ENCODE peak calls at places on chromosomes 11 and 22, in seven cellular contexts. M is fibroblast of lung, C is tibial nerve, S is ascending aorta, Q is body of pancreas, Y is Peyer's patch, I is fibroblast of pulmonary artery. U is an unnamed sample.

GRCh38 chr11:73189315-73189714 is 28.8 kb upstream of the P2RY2 start:
- DNase-seq in M (no peak), C (no peak), S (peak; percentile 72), Q (no peak), Y (no peak), I (no peak), U (peak; percentile 92)

GRCh38 chr11:126526471-126526870 is 171.0 kb downstream of the ST3GAL4 start:
- DNase-seq in M (no peak), C (no peak), S (no peak), Q (no peak), Y (no peak), I (no peak), U (peak; percentile 52)

GRCh38 chr11:10770626-10771254 is 19.7 kb downstream of the CTR9 start:
- DNase-seq in M (peak; percentile 63), C (peak; percentile 52), S (no peak), Q (peak; percentile 59), Y (no peak), I (peak; percentile 55), U (no peak)

GRCh38 chr22:42704896-42705295 is 15.8 kb downstream of the A4GALT start:
- DNase-seq in M (no peak), C (no peak), S (no peak), Q (no peak), Y (no peak), I (no peak), U (no peak)

GRCh38 chr11:63785823-63786222 is 17.2 kb upstream of the ZFTA start:
- DNase-seq in M (no peak), C (no peak), S (no peak), Q (no peak), Y (no peak), I (no peak), U (no peak)

GRCh38 chr11:117146521-117146920 is 2.4 kb downstream of the PAFAH1B2 start:
- DNase-seq in M (peak; percentile 49), C (no peak), S (no peak), Q (no peak), Y (no peak), I (peak; percentile 53), U (no peak)

GRCh38 chr11:95067042-95067827 is 516 bp downstream of the SRSF8 start:
- DNase-seq in M (peak; percentile 77), C (peak; percentile 73), S (peak; percentile 93), Q (peak; percentile 85), Y (peak; percentile 89), I (peak; percentile 77), U (peak; percentile 95)

GRCh38 chr11:74583024-74583624 is 9.3 kb upstream of the POLD3 start:
- DNase-seq in M (no peak), C (no peak), S (no peak), Q (no peak), Y (no peak), I (no peak), U (no peak)

GRCh38 chr22:27460596-27461347 is 340.8 kb downstream of the MN1 start:
- DNase-seq in M (peak; percentile 40), C (peak; percentile 50), S (peak; percentile 91), Q (no peak), Y (no peak), I (peak; percentile 54), U (no peak)

GRCh38 chr11:61498767-61499341 is 9.7 kb upstream of the LRRC10B start:
- DNase-seq in M (no peak), C (no peak), S (no peak), Q (no peak), Y (no peak), I (no peak), U (no peak)

DNA sequence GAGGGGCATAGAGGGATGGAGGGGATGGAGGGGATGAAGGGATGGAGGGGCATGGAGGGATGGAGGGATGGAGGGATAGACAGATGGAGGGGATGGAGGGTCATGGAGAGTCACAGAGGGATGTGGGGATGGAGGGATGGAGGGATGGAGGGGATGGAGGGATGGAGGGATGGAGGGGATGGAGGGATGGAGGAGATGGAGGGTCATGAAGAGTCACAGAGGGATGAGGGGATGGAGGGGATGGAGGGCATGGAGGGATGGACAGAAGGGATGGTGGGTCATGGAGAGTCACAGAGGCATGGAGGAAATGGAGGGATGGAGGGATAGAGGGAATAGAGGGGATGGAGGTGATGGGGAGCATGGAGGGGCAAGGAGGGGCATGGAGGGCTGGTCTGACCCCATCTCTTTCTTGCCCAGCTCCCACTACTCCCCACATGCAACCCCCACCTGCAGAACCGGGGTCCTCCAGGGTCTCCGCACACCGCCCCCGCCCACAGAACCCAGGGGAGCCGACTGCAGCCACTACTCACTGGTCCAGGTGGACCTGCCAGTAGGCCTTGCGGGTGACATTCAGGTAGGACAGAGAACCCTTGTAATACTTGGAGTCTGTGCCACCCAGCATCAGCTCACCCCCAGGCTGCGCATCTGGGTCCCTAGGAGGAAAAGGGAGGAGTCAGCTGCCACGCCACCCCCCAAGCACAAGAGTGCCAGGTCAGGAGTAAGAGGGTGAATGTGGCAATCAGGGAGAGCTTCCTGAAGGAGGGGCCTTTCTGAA is 4.2 kb upstream of the IFITM10 start:
- DNase-seq in M (no peak), C (no peak), S (no peak), Q (no peak), Y (no peak), I (no peak), U (peak; percentile 76)
- TF ChIP-seq CTCF in M (no peak), C (no peak), S (no peak), Q (no peak), Y (no peak), I (no peak), U (no peak)

DNA sequence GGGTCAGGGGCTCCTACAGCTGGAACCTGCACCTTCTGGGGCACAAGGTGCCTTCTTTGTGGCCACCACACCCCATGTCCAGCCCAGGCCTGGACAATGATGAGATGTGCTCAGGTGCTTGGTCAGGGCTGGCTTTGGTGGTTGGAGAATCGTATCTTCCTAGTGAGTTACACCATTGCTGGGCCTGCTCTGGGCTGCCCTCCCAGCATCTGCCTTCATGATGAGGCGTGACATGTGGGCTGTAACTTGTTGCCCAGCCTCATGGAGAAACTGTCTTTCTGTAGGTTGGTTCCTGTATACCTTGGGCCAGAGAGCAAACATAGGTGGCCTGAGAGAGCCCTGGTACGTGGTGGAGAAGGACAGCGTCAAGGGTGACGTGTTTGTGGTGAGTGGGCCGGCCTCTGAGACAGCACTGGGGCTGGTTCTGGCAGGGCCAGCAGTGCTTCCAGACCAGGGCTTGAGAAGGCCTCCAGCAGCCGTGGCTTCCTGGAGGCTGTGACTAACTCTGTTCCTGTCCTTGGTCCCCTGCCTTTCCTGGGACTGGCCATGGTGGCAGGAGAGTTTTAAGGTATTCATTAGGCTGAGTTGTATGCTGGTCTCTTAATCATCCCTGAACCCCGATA is 18.1 kb downstream of the TRMU start:
- DNase-seq in M (no peak), C (no peak), S (no peak), Q (no peak), Y (no peak), I (no peak), U (no peak)
- TF ChIP-seq CTCF in M (no peak), C (no peak), S (no peak), Q (no peak), Y (no peak), I (no peak), U (no peak)

GRCh38 chr11:11898648-11899047 is 56.9 kb downstream of the USP47 start:
- DNase-seq in M (no peak), C (no peak), S (no peak), Q (no peak), Y (no peak), I (no peak), U (no peak)

GRCh38 chr11:11894486-11894885 is 52.7 kb downstream of the USP47 start:
- DNase-seq in M (no peak), C (no peak), S (no peak), Q (no peak), Y (no peak), I (no peak), U (no peak)

GRCh38 chr11:11899401-11899800 is 57.6 kb downstream of the USP47 start:
- DNase-seq in M (no peak), C (no peak), S (no peak), Q (no peak), Y (no peak), I (no peak), U (no peak)

GRCh38 chr11:11895672-11896071 is 53.9 kb downstream of the USP47 start:
- DNase-seq in M (peak; percentile 42), C (no peak), S (no peak), Q (no peak), Y (no peak), I (peak; percentile 26), U (no peak)
- TF ChIP-seq CTCF in M (peak; percentile 30), C (no peak), S (peak; percentile 10), Q (no peak), Y (no peak), I (peak; percentile 27), U (no peak)

GRCh38 chr22:37349043-37349814 is 66.9 kb downstream of the CYTH4 start:
- DNase-seq in M (no peak), C (no peak), S (no peak), Q (no peak), Y (no peak), I (no peak), U (no peak)

GRCh38 chr22:37353839-37354238 is 71.5 kb downstream of the CYTH4 start:
- DNase-seq in M (no peak), C (no peak), S (no peak), Q (no peak), Y (no peak), I (no peak), U (no peak)

GRCh38 chr22:37354271-37355069 is 72.2 kb downstream of the CYTH4 start:
- DNase-seq in M (no peak), C (no peak), S (no peak), Q (no peak), Y (no peak), I (no peak), U (no peak)

GRCh38 chr22:37352481-37352880 is 70.2 kb downstream of the CYTH4 start:
- DNase-seq in M (no peak), C (no peak), S (no peak), Q (no peak), Y (no peak), I (no peak), U (no peak)

DNA sequence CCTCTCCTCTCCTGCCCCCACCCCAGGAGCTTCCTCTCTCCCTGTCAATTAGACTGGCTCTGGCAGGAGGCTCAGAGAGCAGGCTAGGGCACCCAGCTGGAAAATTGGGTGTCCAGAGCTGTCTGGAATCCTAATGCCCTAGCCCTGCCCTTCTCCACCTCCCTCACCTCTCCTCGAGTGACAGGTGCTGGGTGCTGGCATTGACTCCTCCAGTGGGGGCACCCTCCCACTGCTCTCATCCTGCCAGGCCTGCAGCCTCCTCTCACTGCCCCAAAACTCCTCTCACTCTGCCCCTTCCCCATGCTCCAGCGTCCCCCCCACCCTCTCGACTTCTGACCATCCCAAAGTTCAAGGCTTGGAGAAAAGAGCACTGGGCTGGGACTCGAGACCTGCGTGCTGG is 69.0 kb downstream of the CYTH4 start:
- DNase-seq in M (no peak), C (no peak), S (no peak), Q (no peak), Y (no peak), I (no peak), U (no peak)
- TF ChIP-seq CTCF in M (no peak), C (no peak), S (no peak), Q (no peak), Y (no peak), I (no peak), U (no peak)

U was measured in spleen.